ENCODE peak calls at places on chromosomes 4 and X, in eight cellular contexts. One of them, this sample, is unnamed.

GRCh38 chr4:164933244-164933643 is 44.2 kb downstream of the TRIM61 start:
- DNase-seq in pons: no peak
- DNase-seq in T-helper 22 cell: no peak
- DNase-seq in PC-9: no peak
- DNase-seq in activated CD4-positive, alpha-beta T cell treated with anti-CD3 and anti-CD28 coated beads, Interleukin-2, amount 50 U/mL, for 24 hours: no peak
- DNase-seq in anterior cingulate cortex: no peak
- DNase-seq in substantia nigra: no peak
- DNase-seq in NCI-H1092 treated with DMSO at 0.1 percent for 48 hours: no peak
- DNase-seq in this sample: no peak

GRCh38 chr4:175412161-175412560 is 399.9 kb downstream of the GPM6A start:
- DNase-seq in pons: no peak
- DNase-seq in T-helper 22 cell: no peak
- DNase-seq in PC-9: no peak
- DNase-seq in activated CD4-positive, alpha-beta T cell treated with anti-CD3 and anti-CD28 coated beads, Interleukin-2, amount 50 U/mL, for 24 hours: no peak
- DNase-seq in anterior cingulate cortex: no peak
- DNase-seq in substantia nigra: no peak
- DNase-seq in NCI-H1092 treated with DMSO at 0.1 percent for 48 hours: no peak
- DNase-seq in this sample: no peak

GRCh38 chr4:158056689-158057245 is 116.1 kb downstream of the GASK1B start:
- DNase-seq in pons: no peak
- DNase-seq in T-helper 22 cell: no peak
- DNase-seq in PC-9: no peak
- DNase-seq in activated CD4-positive, alpha-beta T cell treated with anti-CD3 and anti-CD28 coated beads, Interleukin-2, amount 50 U/mL, for 24 hours: no peak
- DNase-seq in anterior cingulate cortex: no peak
- DNase-seq in substantia nigra: no peak
- DNase-seq in NCI-H1092 treated with DMSO at 0.1 percent for 48 hours: no peak
- DNase-seq in this sample: no peak

GRCh38 chr4:185352202-185352601 is 43.5 kb downstream of the LRP2BP start:
- DNase-seq in pons: no peak
- DNase-seq in T-helper 22 cell: no peak
- DNase-seq in PC-9: no peak
- DNase-seq in activated CD4-positive, alpha-beta T cell treated with anti-CD3 and anti-CD28 coated beads, Interleukin-2, amount 50 U/mL, for 24 hours: no peak
- DNase-seq in anterior cingulate cortex: no peak
- DNase-seq in substantia nigra: no peak
- DNase-seq in NCI-H1092 treated with DMSO at 0.1 percent for 48 hours: no peak
- DNase-seq in this sample: no peak

GRCh38 chr4:74038161-74039064 is at the start of gene CXCL3:
- DNase-seq in pons: peak; percentile 12
- DNase-seq in T-helper 22 cell: no peak
- DNase-seq in PC-9: no peak
- DNase-seq in activated CD4-positive, alpha-beta T cell treated with anti-CD3 and anti-CD28 coated beads, Interleukin-2, amount 50 U/mL, for 24 hours: no peak
- DNase-seq in anterior cingulate cortex: peak; percentile 15
- DNase-seq in substantia nigra: peak; percentile 2
- DNase-seq in NCI-H1092 treated with DMSO at 0.1 percent for 48 hours: no peak
- DNase-seq in this sample: no peak

GRCh38 chr4:112189754-112190153 is 41.8 kb upstream of the AP1AR start:
- DNase-seq in pons: peak; percentile 46
- DNase-seq in T-helper 22 cell: no peak
- DNase-seq in PC-9: peak; percentile 44
- DNase-seq in activated CD4-positive, alpha-beta T cell treated with anti-CD3 and anti-CD28 coated beads, Interleukin-2, amount 50 U/mL, for 24 hours: no peak
- DNase-seq in anterior cingulate cortex: no peak
- DNase-seq in substantia nigra: no peak
- DNase-seq in NCI-H1092 treated with DMSO at 0.1 percent for 48 hours: no peak
- DNase-seq in this sample: peak; percentile 24

GRCh38 chr4:84215218-84215617 is 283.9 kb downstream of the NKX6-1 start:
- DNase-seq in pons: no peak
- DNase-seq in T-helper 22 cell: no peak
- DNase-seq in PC-9: no peak
- DNase-seq in activated CD4-positive, alpha-beta T cell treated with anti-CD3 and anti-CD28 coated beads, Interleukin-2, amount 50 U/mL, for 24 hours: no peak
- DNase-seq in anterior cingulate cortex: no peak
- DNase-seq in substantia nigra: no peak
- DNase-seq in NCI-H1092 treated with DMSO at 0.1 percent for 48 hours: no peak
- DNase-seq in this sample: no peak

GRCh38 chr4:3729188-3729884 is 36.8 kb upstream of the ADRA2C start:
- DNase-seq in pons: no peak
- DNase-seq in T-helper 22 cell: no peak
- DNase-seq in PC-9: no peak
- DNase-seq in activated CD4-positive, alpha-beta T cell treated with anti-CD3 and anti-CD28 coated beads, Interleukin-2, amount 50 U/mL, for 24 hours: no peak
- DNase-seq in anterior cingulate cortex: no peak
- DNase-seq in substantia nigra: no peak
- DNase-seq in NCI-H1092 treated with DMSO at 0.1 percent for 48 hours: no peak
- DNase-seq in this sample: no peak

GRCh38 chrX:131778269-131779218 is 234.7 kb downstream of the OR13H1 start:
- DNase-seq in pons: no peak
- DNase-seq in T-helper 22 cell: peak; percentile 56
- DNase-seq in PC-9: no peak
- DNase-seq in activated CD4-positive, alpha-beta T cell treated with anti-CD3 and anti-CD28 coated beads, Interleukin-2, amount 50 U/mL, for 24 hours: no peak
- DNase-seq in anterior cingulate cortex: no peak
- DNase-seq in substantia nigra: no peak
- DNase-seq in NCI-H1092 treated with DMSO at 0.1 percent for 48 hours: no peak
- DNase-seq in this sample: no peak

GRCh38 chrX:106168107-106168506 is at the start of gene PWWP3B:
- DNase-seq in pons: peak; percentile 12
- DNase-seq in T-helper 22 cell: no peak
- DNase-seq in PC-9: no peak
- DNase-seq in activated CD4-positive, alpha-beta T cell treated with anti-CD3 and anti-CD28 coated beads, Interleukin-2, amount 50 U/mL, for 24 hours: no peak
- DNase-seq in anterior cingulate cortex: no peak
- DNase-seq in substantia nigra: no peak
- DNase-seq in NCI-H1092 treated with DMSO at 0.1 percent for 48 hours: no peak
- DNase-seq in this sample: no peak

GRCh38 chr4:144645621-144646522 is at the start of gene HHIP:
- DNase-seq in pons: peak; percentile 78
- DNase-seq in T-helper 22 cell: no peak
- DNase-seq in PC-9: no peak
- DNase-seq in activated CD4-positive, alpha-beta T cell treated with anti-CD3 and anti-CD28 coated beads, Interleukin-2, amount 50 U/mL, for 24 hours: no peak
- DNase-seq in anterior cingulate cortex: peak; percentile 26
- DNase-seq in substantia nigra: peak; percentile 50
- DNase-seq in NCI-H1092 treated with DMSO at 0.1 percent for 48 hours: peak; percentile 16
- DNase-seq in this sample: no peak

GRCh38 chrX:153573999-153574398 is 24.9 kb downstream of the CCNQ start:
- DNase-seq in pons: no peak
- DNase-seq in T-helper 22 cell: no peak
- DNase-seq in PC-9: no peak
- DNase-seq in activated CD4-positive, alpha-beta T cell treated with anti-CD3 and anti-CD28 coated beads, Interleukin-2, amount 50 U/mL, for 24 hours: no peak
- DNase-seq in anterior cingulate cortex: no peak
- DNase-seq in substantia nigra: no peak
- DNase-seq in NCI-H1092 treated with DMSO at 0.1 percent for 48 hours: no peak
- DNase-seq in this sample: no peak

GRCh38 chr4:15164571-15164970 is 162.3 kb downstream of the CPEB2 start:
- DNase-seq in pons: no peak
- DNase-seq in T-helper 22 cell: no peak
- DNase-seq in PC-9: no peak
- DNase-seq in activated CD4-positive, alpha-beta T cell treated with anti-CD3 and anti-CD28 coated beads, Interleukin-2, amount 50 U/mL, for 24 hours: no peak
- DNase-seq in anterior cingulate cortex: no peak
- DNase-seq in substantia nigra: no peak
- DNase-seq in NCI-H1092 treated with DMSO at 0.1 percent for 48 hours: no peak
- DNase-seq in this sample: no peak

GRCh38 chrX:15749642-15750610 is 11.9 kb downstream of the CA5B start:
- DNase-seq in pons: peak; percentile 48
- DNase-seq in T-helper 22 cell: peak; percentile 22
- DNase-seq in PC-9: no peak
- DNase-seq in activated CD4-positive, alpha-beta T cell treated with anti-CD3 and anti-CD28 coated beads, Interleukin-2, amount 50 U/mL, for 24 hours: no peak
- DNase-seq in anterior cingulate cortex: no peak
- DNase-seq in substantia nigra: no peak
- DNase-seq in NCI-H1092 treated with DMSO at 0.1 percent for 48 hours: no peak
- DNase-seq in this sample: no peak

GRCh38 chrX:154457491-154458115 is 478 bp upstream of the PLXNA3 start:
- DNase-seq in pons: no peak
- DNase-seq in T-helper 22 cell: peak; percentile 55
- DNase-seq in PC-9: peak; percentile 68
- DNase-seq in activated CD4-positive, alpha-beta T cell treated with anti-CD3 and anti-CD28 coated beads, Interleukin-2, amount 50 U/mL, for 24 hours: no peak
- DNase-seq in anterior cingulate cortex: no peak
- DNase-seq in substantia nigra: no peak
- DNase-seq in NCI-H1092 treated with DMSO at 0.1 percent for 48 hours: peak; percentile 26
- DNase-seq in this sample: peak; percentile 11

GRCh38 chr4:118033148-118034060 is 882 bp upstream of the NDST3 start:
- DNase-seq in pons: peak; percentile 17
- DNase-seq in T-helper 22 cell: no peak
- DNase-seq in PC-9: no peak
- DNase-seq in activated CD4-positive, alpha-beta T cell treated with anti-CD3 and anti-CD28 coated beads, Interleukin-2, amount 50 U/mL, for 24 hours: no peak
- DNase-seq in anterior cingulate cortex: peak; percentile 2
- DNase-seq in substantia nigra: peak; percentile 2
- DNase-seq in NCI-H1092 treated with DMSO at 0.1 percent for 48 hours: peak; percentile 13
- DNase-seq in this sample: peak; percentile 53

GRCh38 chrX:147848009-147848408 is 63.7 kb upstream of the FMR1 start:
- DNase-seq in pons: no peak
- DNase-seq in T-helper 22 cell: no peak
- DNase-seq in PC-9: peak; percentile 68
- DNase-seq in activated CD4-positive, alpha-beta T cell treated with anti-CD3 and anti-CD28 coated beads, Interleukin-2, amount 50 U/mL, for 24 hours: no peak
- DNase-seq in anterior cingulate cortex: no peak
- DNase-seq in substantia nigra: no peak
- DNase-seq in NCI-H1092 treated with DMSO at 0.1 percent for 48 hours: no peak
- DNase-seq in this sample: no peak

GRCh38 chr4:42152507-42153504 is at the start of gene BEND4:
- DNase-seq in pons: no peak
- DNase-seq in T-helper 22 cell: no peak
- DNase-seq in PC-9: no peak
- DNase-seq in activated CD4-positive, alpha-beta T cell treated with anti-CD3 and anti-CD28 coated beads, Interleukin-2, amount 50 U/mL, for 24 hours: no peak
- DNase-seq in anterior cingulate cortex: no peak
- DNase-seq in substantia nigra: no peak
- DNase-seq in NCI-H1092 treated with DMSO at 0.1 percent for 48 hours: no peak
- DNase-seq in this sample: peak; percentile 65

GRCh38 chrX:110321670-110322069 is 3.8 kb upstream of the AMMECR1 start:
- DNase-seq in pons: no peak
- DNase-seq in T-helper 22 cell: no peak
- DNase-seq in PC-9: no peak
- DNase-seq in activated CD4-positive, alpha-beta T cell treated with anti-CD3 and anti-CD28 coated beads, Interleukin-2, amount 50 U/mL, for 24 hours: no peak
- DNase-seq in anterior cingulate cortex: no peak
- DNase-seq in substantia nigra: no peak
- DNase-seq in NCI-H1092 treated with DMSO at 0.1 percent for 48 hours: no peak
- DNase-seq in this sample: no peak

GRCh38 chr4:122163301-122163700 is 11.2 kb downstream of the BLTP1 start:
- DNase-seq in pons: no peak
- DNase-seq in T-helper 22 cell: no peak
- DNase-seq in PC-9: no peak
- DNase-seq in activated CD4-positive, alpha-beta T cell treated with anti-CD3 and anti-CD28 coated beads, Interleukin-2, amount 50 U/mL, for 24 hours: no peak
- DNase-seq in anterior cingulate cortex: no peak
- DNase-seq in substantia nigra: no peak
- DNase-seq in NCI-H1092 treated with DMSO at 0.1 percent for 48 hours: peak; percentile 5
- DNase-seq in this sample: no peak

GRCh38 chr4:6439120-6439757 is 33.2 kb downstream of the PPP2R2C start:
- DNase-seq in pons: peak; percentile 61
- DNase-seq in T-helper 22 cell: no peak
- DNase-seq in PC-9: no peak
- DNase-seq in activated CD4-positive, alpha-beta T cell treated with anti-CD3 and anti-CD28 coated beads, Interleukin-2, amount 50 U/mL, for 24 hours: no peak
- DNase-seq in anterior cingulate cortex: no peak
- DNase-seq in substantia nigra: no peak
- DNase-seq in NCI-H1092 treated with DMSO at 0.1 percent for 48 hours: no peak
- DNase-seq in this sample: no peak

GRCh38 chr4:188221090-188221489 is 81.8 kb downstream of the TRIML1 start:
- DNase-seq in pons: no peak
- DNase-seq in T-helper 22 cell: no peak
- DNase-seq in PC-9: peak; percentile 49
- DNase-seq in activated CD4-positive, alpha-beta T cell treated with anti-CD3 and anti-CD28 coated beads, Interleukin-2, amount 50 U/mL, for 24 hours: no peak
- DNase-seq in anterior cingulate cortex: no peak
- DNase-seq in substantia nigra: no peak
- DNase-seq in NCI-H1092 treated with DMSO at 0.1 percent for 48 hours: no peak
- DNase-seq in this sample: no peak

GRCh38 chr4:23070848-23071570 is 378.3 kb downstream of the GBA3 start:
- DNase-seq in pons: no peak
- DNase-seq in T-helper 22 cell: no peak
- DNase-seq in PC-9: no peak
- DNase-seq in activated CD4-positive, alpha-beta T cell treated with anti-CD3 and anti-CD28 coated beads, Interleukin-2, amount 50 U/mL, for 24 hours: no peak
- DNase-seq in anterior cingulate cortex: no peak
- DNase-seq in substantia nigra: no peak
- DNase-seq in NCI-H1092 treated with DMSO at 0.1 percent for 48 hours: no peak
- DNase-seq in this sample: no peak

GRCh38 chr4:129145222-129145730 is 49.3 kb downstream of the C4orf33 start:
- DNase-seq in pons: no peak
- DNase-seq in T-helper 22 cell: no peak
- DNase-seq in PC-9: no peak
- DNase-seq in activated CD4-positive, alpha-beta T cell treated with anti-CD3 and anti-CD28 coated beads, Interleukin-2, amount 50 U/mL, for 24 hours: no peak
- DNase-seq in anterior cingulate cortex: no peak
- DNase-seq in substantia nigra: no peak
- DNase-seq in NCI-H1092 treated with DMSO at 0.1 percent for 48 hours: no peak
- DNase-seq in this sample: no peak

GRCh38 chr4:37946503-37947179 is 13.6 kb upstream of the PTTG2 start:
- DNase-seq in pons: peak; percentile 55
- DNase-seq in T-helper 22 cell: no peak
- DNase-seq in PC-9: no peak
- DNase-seq in activated CD4-positive, alpha-beta T cell treated with anti-CD3 and anti-CD28 coated beads, Interleukin-2, amount 50 U/mL, for 24 hours: no peak
- DNase-seq in anterior cingulate cortex: no peak
- DNase-seq in substantia nigra: no peak
- DNase-seq in NCI-H1092 treated with DMSO at 0.1 percent for 48 hours: no peak
- DNase-seq in this sample: no peak

GRCh38 chr4:123603165-123603564 is 206.6 kb downstream of the SPRY1 start:
- DNase-seq in pons: no peak
- DNase-seq in T-helper 22 cell: no peak
- DNase-seq in PC-9: peak; percentile 44
- DNase-seq in activated CD4-positive, alpha-beta T cell treated with anti-CD3 and anti-CD28 coated beads, Interleukin-2, amount 50 U/mL, for 24 hours: no peak
- DNase-seq in anterior cingulate cortex: no peak
- DNase-seq in substantia nigra: no peak
- DNase-seq in NCI-H1092 treated with DMSO at 0.1 percent for 48 hours: no peak
- DNase-seq in this sample: no peak

GRCh38 chr4:189001283-189001970 is 862.2 kb downstream of the TRIML1 start:
- DNase-seq in pons: no peak
- DNase-seq in T-helper 22 cell: no peak
- DNase-seq in PC-9: no peak
- DNase-seq in activated CD4-positive, alpha-beta T cell treated with anti-CD3 and anti-CD28 coated beads, Interleukin-2, amount 50 U/mL, for 24 hours: no peak
- DNase-seq in anterior cingulate cortex: no peak
- DNase-seq in substantia nigra: no peak
- DNase-seq in NCI-H1092 treated with DMSO at 0.1 percent for 48 hours: no peak
- DNase-seq in this sample: no peak

GRCh38 chr4:8785656-8786142 is 85.9 kb downstream of the HMX1 start:
- DNase-seq in pons: no peak
- DNase-seq in T-helper 22 cell: no peak
- DNase-seq in PC-9: no peak
- DNase-seq in activated CD4-positive, alpha-beta T cell treated with anti-CD3 and anti-CD28 coated beads, Interleukin-2, amount 50 U/mL, for 24 hours: no peak
- DNase-seq in anterior cingulate cortex: no peak
- DNase-seq in substantia nigra: no peak
- DNase-seq in NCI-H1092 treated with DMSO at 0.1 percent for 48 hours: no peak
- DNase-seq in this sample: no peak

GRCh38 chr4:6342530-6343293 is 73.1 kb downstream of the WFS1 start:
- DNase-seq in pons: peak; percentile 51
- DNase-seq in T-helper 22 cell: no peak
- DNase-seq in PC-9: no peak
- DNase-seq in activated CD4-positive, alpha-beta T cell treated with anti-CD3 and anti-CD28 coated beads, Interleukin-2, amount 50 U/mL, for 24 hours: no peak
- DNase-seq in anterior cingulate cortex: peak; percentile 25
- DNase-seq in substantia nigra: no peak
- DNase-seq in NCI-H1092 treated with DMSO at 0.1 percent for 48 hours: peak; percentile 89
- DNase-seq in this sample: peak; percentile 78

GRCh38 chrX:132853040-132853439 is 105.4 kb downstream of the HS6ST2 start:
- DNase-seq in pons: no peak
- DNase-seq in T-helper 22 cell: no peak
- DNase-seq in PC-9: no peak
- DNase-seq in activated CD4-positive, alpha-beta T cell treated with anti-CD3 and anti-CD28 coated beads, Interleukin-2, amount 50 U/mL, for 24 hours: no peak
- DNase-seq in anterior cingulate cortex: no peak
- DNase-seq in substantia nigra: no peak
- DNase-seq in NCI-H1092 treated with DMSO at 0.1 percent for 48 hours: no peak
- DNase-seq in this sample: no peak

GRCh38 chr4:17168571-17168970 is 270.1 kb upstream of the LDB2 start:
- DNase-seq in pons: peak; percentile 19
- DNase-seq in T-helper 22 cell: no peak
- DNase-seq in PC-9: no peak
- DNase-seq in activated CD4-positive, alpha-beta T cell treated with anti-CD3 and anti-CD28 coated beads, Interleukin-2, amount 50 U/mL, for 24 hours: no peak
- DNase-seq in anterior cingulate cortex: no peak
- DNase-seq in substantia nigra: no peak
- DNase-seq in NCI-H1092 treated with DMSO at 0.1 percent for 48 hours: no peak
- DNase-seq in this sample: no peak

GRCh38 chr4:185204238-185204910 is 574 bp upstream of the CFAP97 start:
- DNase-seq in pons: peak; percentile 46
- DNase-seq in T-helper 22 cell: no peak
- DNase-seq in PC-9: peak; percentile 35
- DNase-seq in activated CD4-positive, alpha-beta T cell treated with anti-CD3 and anti-CD28 coated beads, Interleukin-2, amount 50 U/mL, for 24 hours: no peak
- DNase-seq in anterior cingulate cortex: no peak
- DNase-seq in substantia nigra: no peak
- DNase-seq in NCI-H1092 treated with DMSO at 0.1 percent for 48 hours: peak; percentile 22
- DNase-seq in this sample: peak; percentile 28

GRCh38 chr4:54067163-54067562 is 2.8 kb upstream of the CHIC2 start:
- DNase-seq in pons: no peak
- DNase-seq in T-helper 22 cell: no peak
- DNase-seq in PC-9: peak; percentile 71
- DNase-seq in activated CD4-positive, alpha-beta T cell treated with anti-CD3 and anti-CD28 coated beads, Interleukin-2, amount 50 U/mL, for 24 hours: no peak
- DNase-seq in anterior cingulate cortex: no peak
- DNase-seq in substantia nigra: no peak
- DNase-seq in NCI-H1092 treated with DMSO at 0.1 percent for 48 hours: no peak
- DNase-seq in this sample: no peak

This sample was measured in NCI-H2171 treated with DMSO at 0.1 percent for 48 hours.